ENCODE peak calls at places on chromosomes 2 and 18, in seven cellular contexts. D is pancreas; Y is tibial artery; L is IMR-90; N is CD8-positive, alpha-beta memory T cell; X is iPS DF 6.9; J is GM23248. I is an unnamed sample.
A peak's percentile ranks its signal among the peaks of the same experiment; 100 is the strongest.

GRCh38 chr2:240402566-240403295 is 32.7 kb upstream of the GPC1 start:
- DNase-seq in L (no peak), X (no peak), N (no peak), Y (peak; percentile 3), J (no peak), D (peak; percentile 46), I (peak; percentile 35)

GRCh38 chr2:132632000-132632649 is 37.9 kb downstream of the LYPD1 start:
- DNase-seq in Y (no peak), J (peak; percentile 22), D (no peak), N (no peak), L (peak; percentile 6), X (no peak), I (no peak)

GRCh38 chr2:68799138-68799537 is 64.5 kb downstream of the ARHGAP25 start:
- DNase-seq in J (no peak), Y (no peak), D (no peak), L (no peak), N (no peak), X (no peak), I (no peak)

GRCh38 chr18:12478269-12479057 is 70.7 kb downstream of the PRELID3A start:
- DNase-seq in D (no peak), N (no peak), J (peak; percentile 20), L (no peak), Y (no peak), X (no peak), I (no peak)

GRCh38 chr18:48138660-48139426 is 208.4 kb upstream of the SMAD2 start:
- DNase-seq in L (no peak), N (no peak), J (no peak), X (no peak), Y (no peak), D (no peak), I (no peak)

GRCh38 chr2:160402997-160403979 is 90.3 kb downstream of the RBMS1 start:
- DNase-seq in X (no peak), D (no peak), J (peak; percentile 87), N (no peak), Y (no peak), L (peak; percentile 68), I (no peak)

GRCh38 chr2:17667898-17668297 is 85.7 kb downstream of the SMC6 start:
- DNase-seq in Y (no peak), X (no peak), N (no peak), J (no peak), L (no peak), D (no peak), I (no peak)

GRCh38 chr2:53896864-53897263 is 37.1 kb upstream of the GPR75 start:
- DNase-seq in J (peak; percentile 80), N (no peak), Y (no peak), L (peak; percentile 77), X (no peak), D (no peak), I (no peak)

GRCh38 chr2:64225491-64225890 is 81.3 kb upstream of the PELI1 start:
- DNase-seq in L (no peak), D (no peak), N (no peak), Y (no peak), X (no peak), J (peak; percentile 53), I (no peak)

GRCh38 chr2:26011990-26012856 is 21.7 kb upstream of the RAB10 start:
- DNase-seq in J (peak; percentile 66), D (no peak), Y (no peak), N (no peak), L (peak; percentile 81), X (no peak), I (no peak)

GRCh38 chr2:127681288-127681771 is 6.0 kb upstream of the LIMS2 start:
- DNase-seq in N (no peak), Y (peak; percentile 21), X (no peak), J (peak; percentile 30), L (no peak), D (peak; percentile 63), I (no peak)

GRCh38 chr2:15560988-15561573 is at the start of gene NBAS:
- DNase-seq in D (peak; percentile 90), J (peak; percentile 95), X (peak; percentile 52), L (peak; percentile 85), Y (peak; percentile 85), N (peak; percentile 53), I (peak; percentile 74)

GRCh38 chr18:75365230-75365629 is 62.3 kb downstream of the SMIM21 start:
- DNase-seq in D (no peak), Y (no peak), L (no peak), J (no peak), X (no peak), N (no peak), I (no peak)

GRCh38 chr18:79585395-79586370 is 93.9 kb upstream of the CTDP1 start:
- DNase-seq in N (no peak), J (no peak), X (no peak), D (peak; percentile 60), Y (no peak), L (no peak), I (no peak)

GRCh38 chr2:235946590-235946989 is 221.6 kb downstream of the GBX2 start:
- DNase-seq in X (no peak), D (peak; percentile 14), Y (no peak), N (no peak), L (no peak), J (no peak), I (no peak)

GRCh38 chr18:79726721-79727120 is 47.1 kb downstream of the CTDP1 start:
- DNase-seq in L (no peak), Y (no peak), X (no peak), D (no peak), J (no peak), N (no peak), I (no peak)

GRCh38 chr18:61731169-61731568 is 161.6 kb downstream of the RNF152 start:
- DNase-seq in N (no peak), J (no peak), X (no peak), Y (no peak), D (no peak), L (peak; percentile 30), I (no peak)

GRCh38 chr2:159187095-159187494 is 99.4 kb downstream of the WDSUB1 start:
- DNase-seq in X (no peak), N (no peak), J (peak; percentile 26), D (no peak), L (peak; percentile 32), Y (no peak), I (no peak)

GRCh38 chr18:66079401-66079800 is 328.6 kb downstream of the CDH7 start:
- DNase-seq in D (no peak), J (no peak), N (no peak), L (no peak), X (no peak), Y (no peak), I (no peak)

DNA sequence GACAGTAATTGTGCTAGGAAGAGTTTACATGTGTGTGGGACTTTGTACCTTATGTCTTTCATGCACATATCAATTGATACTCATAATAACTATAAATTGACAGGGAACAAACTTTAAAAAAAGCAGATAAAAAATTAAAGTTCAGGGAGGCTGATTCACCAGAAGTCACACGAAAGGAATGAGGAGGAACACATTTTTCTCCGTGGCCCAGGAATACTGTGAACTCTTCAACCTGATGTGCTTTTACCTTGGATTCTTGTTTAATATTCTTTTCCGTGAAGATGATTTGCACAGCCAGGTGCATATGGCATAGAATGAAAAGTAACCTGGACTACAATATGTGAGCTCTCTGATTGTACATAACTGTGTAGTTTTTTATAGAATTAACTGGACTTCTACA is 326.3 kb downstream of the CDH7 start:
- DNase-seq in Y (no peak), D (no peak), L (no peak), X (no peak), N (no peak), J (no peak), I (no peak)
- H3K4me1 ChIP-seq in Y (no peaks in the 10 kb centered on the region), D (no peaks in the 10 kb centered on the region), L (no peaks in the 10 kb centered on the region), X (no peaks in the 10 kb centered on the region), N (no peaks in the 10 kb centered on the region), J (no peaks in the 10 kb centered on the region), I (no peaks in the 10 kb centered on the region)

GRCh38 chr2:120005834-120006521 is 6.9 kb upstream of the EPB41L5 start:
- DNase-seq in X (no peak), D (no peak), N (no peak), L (no peak), Y (no peak), J (no peak), I (no peak)
- H3K4me1 ChIP-seq in X (no peaks in the 10 kb centered on the region), D (no peaks in the 10 kb centered on the region), N (no peaks in the 10 kb centered on the region), L (no peaks in the 10 kb centered on the region), Y (no peaks in the 10 kb centered on the region), J (no peaks in the 10 kb centered on the region), I (no peaks in the 10 kb centered on the region)

DNA sequence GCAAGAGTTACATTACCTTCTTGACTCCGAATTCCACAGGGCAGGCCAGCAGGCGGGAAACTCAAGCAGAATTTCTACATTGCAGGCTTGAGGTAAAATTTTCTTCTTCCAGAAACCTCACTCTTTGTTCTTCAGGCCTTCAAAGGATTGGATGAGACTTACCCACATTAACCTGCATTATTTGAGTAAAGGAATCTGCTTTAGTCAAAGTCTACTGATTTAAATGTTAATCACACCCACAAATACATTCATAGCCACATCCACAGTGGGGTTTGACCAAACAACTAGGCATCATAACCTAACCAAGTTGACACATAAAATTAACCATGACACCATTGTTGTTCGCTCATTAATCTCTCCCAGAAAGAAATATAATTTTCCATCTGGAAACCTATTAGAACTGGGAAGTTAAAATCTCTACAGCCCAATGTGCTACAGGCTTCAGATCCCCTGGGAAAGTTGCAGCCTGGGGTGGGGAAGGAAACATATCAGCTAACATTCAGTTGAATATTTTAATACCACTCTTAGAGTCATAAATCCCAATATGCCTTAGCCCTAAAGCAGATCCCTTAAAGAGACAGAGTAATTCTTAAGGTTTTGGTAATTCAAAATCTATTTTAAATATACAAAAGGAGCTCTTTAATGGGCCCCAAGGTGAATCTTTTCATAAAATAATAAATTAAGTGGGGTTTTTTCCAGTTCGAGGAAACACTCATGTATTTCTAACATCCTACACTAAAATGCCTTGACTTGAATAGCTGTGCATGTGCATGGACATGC is 468.3 kb upstream of the TNP1 start:
- DNase-seq in J (no peak), X (no peak), D (no peak), Y (no peak), L (no peak), N (no peak), I (no peak)
- H3K4me1 ChIP-seq in J (peaks cover 30% of the 10 kb centered on the region), X (peaks cover 6% of the 10 kb centered on the region), D (no peaks in the 10 kb centered on the region), Y (peaks cover 38% of the 10 kb centered on the region), L (peaks cover 21% of the 10 kb centered on the region), N (no peaks in the 10 kb centered on the region), I (no peaks in the 10 kb centered on the region)

GRCh38 chr2:9238927-9239326 is 32.3 kb downstream of the ASAP2 start:
- DNase-seq in L (no peak), X (no peak), Y (no peak), N (no peak), D (no peak), J (no peak), I (no peak)

GRCh38 chr2:9237831-9238230 is 31.2 kb downstream of the ASAP2 start:
- DNase-seq in L (no peak), X (no peak), D (no peak), J (no peak), N (no peak), Y (no peak), I (no peak)

GRCh38 chr2:9243357-9243756 is 36.7 kb downstream of the ASAP2 start:
- DNase-seq in D (no peak), L (peak; percentile 49), Y (no peak), J (no peak), X (no peak), N (no peak), I (no peak)

GRCh38 chr2:9239616-9240015 is 33.0 kb downstream of the ASAP2 start:
- DNase-seq in N (no peak), X (no peak), Y (no peak), D (no peak), J (no peak), L (no peak), I (no peak)

DNA sequence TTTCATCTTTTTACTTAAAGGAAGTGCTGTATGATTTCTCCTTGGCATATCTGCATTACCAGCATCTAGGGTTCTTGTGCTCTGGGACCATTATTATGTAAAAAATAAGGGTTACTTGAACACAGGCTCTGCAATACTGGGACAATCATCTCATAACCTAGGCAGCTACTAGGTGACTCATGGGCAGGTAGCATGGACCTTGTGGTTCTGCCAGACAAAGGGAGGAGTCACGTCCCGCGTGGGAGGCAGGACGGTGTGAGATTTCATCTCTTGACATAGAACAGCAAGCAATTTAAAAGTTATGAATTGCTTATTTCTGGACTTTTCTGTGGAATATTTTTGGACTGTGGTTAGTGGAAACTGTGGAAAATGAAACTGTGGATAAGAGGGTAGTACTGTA is 34.1 kb downstream of the ASAP2 start:
- DNase-seq in D (no peak), Y (no peak), X (no peak), L (no peak), J (no peak), N (no peak), I (no peak)
- H3K4me1 ChIP-seq in D (no peaks in the 10 kb centered on the region), Y (peaks cover 44% of the 10 kb centered on the region), X (peaks cover 3% of the 10 kb centered on the region), L (peaks cover 20% of the 10 kb centered on the region), J (peaks cover 51% of the 10 kb centered on the region), N (no peaks in the 10 kb centered on the region), I (no peaks in the 10 kb centered on the region)

I was measured in CD8-positive, alpha-beta T cell.